ENCODE peak calls at places on chromosome 22, in eight cellular contexts. H is HCT116, D is body of pancreas, U is GM23338, Z is psoas muscle, Y is tibial nerve, G is IMR-90, O is A549. R is an unnamed sample.

GRCh38 chr22:28856095-28856455 is 27.3 kb upstream of the ZNRF3 start:
- DNase-seq in Z (no peak), H (no peak), D (no peak), G (no peak), Y (no peak), U (no peak), O (no peak), R (no peak)

GRCh38 chr22:37577957-37578356 is 1.9 kb downstream of the LGALS2 start:
- DNase-seq in G (no peak), Y (no peak), O (no peak), Z (no peak), U (no peak), H (no peak), D (no peak), R (no peak)

GRCh38 chr22:39917776-39918493 is 17.1 kb downstream of the GRAP2 start:
- DNase-seq in U (no peak), G (no peak), Z (no peak), H (no peak), O (no peak), D (peak; percentile 13), Y (no peak), R (no peak)

GRCh38 chr22:43167001-43167589 is 15.7 kb downstream of the TSPO start:
- DNase-seq in U (no peak), H (no peak), G (no peak), Y (no peak), D (no peak), O (no peak), Z (no peak), R (no peak)

GRCh38 chr22:43287441-43287840 is 55.7 kb downstream of the SCUBE1 start:
- DNase-seq in D (no peak), H (no peak), G (no peak), Y (no peak), O (no peak), U (no peak), Z (no peak), R (no peak)

GRCh38 chr22:20218981-20219380 is 49.1 kb downstream of the RTN4R start:
- DNase-seq in D (no peak), O (no peak), U (no peak), Y (no peak), H (no peak), Z (no peak), G (no peak), R (no peak)

GRCh38 chr22:17842386-17842785 is 68.1 kb upstream of the BID start:
- DNase-seq in U (no peak), H (no peak), Z (no peak), Y (no peak), G (no peak), O (no peak), D (no peak), R (no peak)

GRCh38 chr22:19981171-19981960 is 35.3 kb downstream of the ARVCF start:
- DNase-seq in D (no peak), G (no peak), Y (no peak), U (no peak), H (no peak), O (no peak), Z (peak; percentile 11), R (no peak)

GRCh38 chr22:46789992-46790391 is 27.5 kb downstream of the TBC1D22A start:
- DNase-seq in Z (no peak), Y (no peak), U (no peak), O (no peak), D (no peak), H (no peak), G (no peak), R (no peak)

GRCh38 chr22:37552560-37553163 is 7.6 kb upstream of the CDC42EP1 start:
- DNase-seq in U (peak; percentile 80), G (peak; percentile 55), Z (peak; percentile 39), O (no peak), D (peak; percentile 39), Y (no peak), H (no peak), R (no peak)

GRCh38 chr22:20463324-20464095 is 25.9 kb upstream of the SCARF2 start:
- DNase-seq in G (no peak), U (no peak), Y (no peak), D (no peak), O (no peak), Z (peak; percentile 28), H (no peak), R (no peak)

GRCh38 chr22:40046126-40046525 is 51.4 kb downstream of the FAM83F start:
- DNase-seq in U (no peak), Z (no peak), D (no peak), Y (no peak), G (no peak), O (no peak), H (no peak), R (no peak)

GRCh38 chr22:33018232-33018864 is 39.8 kb downstream of the SYN3 start:
- DNase-seq in Z (peak; percentile 33), G (peak; percentile 29), Y (peak; percentile 30), U (peak; percentile 90), D (peak; percentile 51), O (peak; percentile 22), H (peak; percentile 18), R (peak; percentile 61)

GRCh38 chr22:43270314-43270908 is 72.8 kb downstream of the SCUBE1 start:
- DNase-seq in H (no peak), D (no peak), U (peak; percentile 83), Y (no peak), Z (no peak), O (peak; percentile 44), G (no peak), R (no peak)

GRCh38 chr22:44931077-44931540 is 78.7 kb downstream of the PHF21B start:
- DNase-seq in U (no peak), D (peak; percentile 18), O (no peak), H (no peak), Y (no peak), Z (peak; percentile 29), G (peak; percentile 29), R (peak; percentile 33)

GRCh38 chr22:46777609-46777970 is 15.1 kb downstream of the TBC1D22A start:
- DNase-seq in O (no peak), Z (peak; percentile 48), H (no peak), G (no peak), Y (peak; percentile 35), U (no peak), D (peak; percentile 62), R (no peak)

GRCh38 chr22:47174096-47174495 is 411.6 kb downstream of the TBC1D22A start:
- DNase-seq in H (no peak), Z (no peak), Y (peak; percentile 9), U (no peak), G (no peak), O (no peak), D (no peak), R (no peak)

DNA sequence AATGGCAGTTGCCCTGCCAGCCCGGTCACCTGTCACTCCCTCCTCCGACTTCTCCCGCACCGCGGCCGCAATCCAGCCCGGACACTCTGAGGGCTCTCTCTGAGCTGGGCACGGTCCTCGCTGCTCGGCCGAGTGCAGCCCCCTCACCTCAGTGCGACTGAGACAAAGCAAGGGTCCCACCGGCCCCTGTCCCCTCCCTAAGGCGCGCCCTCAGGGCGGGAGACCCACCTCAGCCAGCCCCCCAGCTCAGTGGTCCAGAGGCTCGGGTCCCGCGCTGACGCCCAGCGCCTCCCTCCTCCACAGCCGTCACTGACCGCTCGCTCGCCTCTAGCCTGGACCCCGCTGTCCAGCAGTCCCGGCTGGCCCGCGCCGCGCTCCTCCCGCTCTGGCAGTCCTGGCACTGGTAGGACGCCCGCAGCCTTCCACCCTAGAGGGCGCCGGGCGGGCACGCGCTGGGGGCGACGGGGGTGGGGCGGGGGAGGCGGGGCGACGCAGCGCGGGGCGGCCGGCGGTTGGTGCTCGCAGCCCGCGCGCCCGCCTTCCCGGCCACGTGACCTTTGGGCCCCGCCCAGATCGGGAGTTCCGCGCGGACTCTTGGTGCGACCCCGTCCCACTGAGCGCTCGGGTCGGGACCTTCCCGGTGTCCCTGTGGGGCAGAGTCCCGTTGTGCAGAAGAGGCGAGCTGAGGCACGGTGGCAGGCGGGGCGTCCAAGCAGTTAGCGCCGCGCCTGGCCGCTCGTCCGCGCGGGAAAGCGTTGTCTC is 7.9 kb upstream of the L3MBTL2 start:
- DNase-seq in D (peak; percentile 78), U (peak; percentile 89), Z (peak; percentile 86), Y (peak; percentile 68), O (peak; percentile 68), G (peak; percentile 35), H (no peak), R (peak; percentile 84)
- TF ChIP-seq CTCF in D (no peak), U (no peak), Z (no peak), Y (peak; percentile 40), O (peak; percentile 24), G (peak; percentile 6), H (no peak), R (no peak)

GRCh38 chr22:22408731-22409696 is 99.5 kb downstream of the ZNF280B start:
- DNase-seq in Z (no peak), D (peak; percentile 33), U (peak; percentile 74), Y (no peak), G (peak; percentile 4), O (peak; percentile 15), H (peak; percentile 33), R (no peak)

GRCh38 chr22:22408269-22408668 is 100.3 kb downstream of the ZNF280B start:
- DNase-seq in Y (no peak), Z (no peak), D (no peak), H (no peak), U (no peak), G (no peak), O (no peak), R (no peak)

GRCh38 chr22:22407061-22407460 is 101.5 kb downstream of the ZNF280B start:
- DNase-seq in Y (no peak), H (no peak), U (no peak), Z (no peak), G (no peak), D (no peak), O (no peak), R (no peak)

GRCh38 chr22:22410677-22411076 is 97.9 kb downstream of the ZNF280B start:
- DNase-seq in U (no peak), H (no peak), Z (no peak), Y (no peak), O (no peak), G (no peak), D (no peak), R (no peak)

GRCh38 chr22:22410121-22410520 is 98.4 kb downstream of the ZNF280B start:
- DNase-seq in H (no peak), Z (no peak), G (no peak), O (no peak), U (no peak), D (peak; percentile 45), Y (peak; percentile 29), R (no peak)
- H3K4me3 ChIP-seq in H (no peak overlapping the region), Z (no peak overlapping the region), G (no peak overlapping the region), O (no peak overlapping the region), U (no peak overlapping the region), D (no peak overlapping the region), Y (no peak overlapping the region), R (no peak overlapping the region)

DNA sequence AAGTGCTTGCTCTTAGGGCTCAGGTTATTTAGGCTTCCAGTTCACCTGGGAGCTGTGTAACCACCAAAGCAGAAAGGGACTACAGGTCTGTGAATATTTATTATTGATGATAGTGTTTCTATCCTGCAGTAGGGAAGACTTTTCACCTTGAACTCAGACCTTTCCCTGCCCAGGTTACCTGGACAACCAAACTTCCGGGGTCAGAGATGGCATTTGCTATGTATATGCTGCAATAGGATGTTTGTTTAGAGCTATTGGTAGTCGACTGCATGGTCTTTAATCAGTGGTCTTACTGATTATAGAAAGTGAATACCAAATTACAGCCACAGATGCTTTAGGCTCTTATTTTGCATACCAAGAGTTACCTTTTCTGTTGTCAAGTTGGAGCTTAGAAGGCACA is 82.6 kb upstream of the MYO18B start:
- DNase-seq in D (no peak), O (no peak), H (no peak), Z (no peak), G (no peak), Y (no peak), U (no peak), R (no peak)
- H3K4me1 ChIP-seq in D (peaks cover 28% of the 10 kb centered on the region), O (no peaks in the 10 kb centered on the region), H (no peaks in the 10 kb centered on the region), Z (no peaks in the 10 kb centered on the region), G (no peaks in the 10 kb centered on the region), Y (no peaks in the 10 kb centered on the region), U (no peaks in the 10 kb centered on the region), R (peaks cover 6% of the 10 kb centered on the region)

GRCh38 chr22:22397292-22397870 is 111.2 kb downstream of the ZNF280B start:
- DNase-seq in Y (peak; percentile 36), Z (peak; percentile 33), H (peak; percentile 24), G (no peak), O (peak; percentile 37), U (peak; percentile 15), D (peak; percentile 25), R (no peak)
- TF ChIP-seq CTCF in Y (peak; percentile 22), Z (no peak), H (no peak), G (no peak), O (peak; percentile 9), U (peak; percentile 11), D (no peak), R (no peak)